ENCODE peak calls at places on chromosome 12, in nine cellular contexts. M, G, F, C, Y, N, S, J and U are unnamed samples.

GRCh38 chr12:30043151-30043550 is 259.4 kb upstream of the TMTC1 start:
- DNase-seq in M (no peak), S (no peak), F (no peak), N (no peak), Y (no peak), J (no peak), C (no peak), G (no peak), U (no peak)

GRCh38 chr12:67709367-67709954 is 60.9 kb downstream of the DYRK2 start:
- DNase-seq in J (no peak), S (no peak), C (no peak), F (no peak), G (no peak), Y (no peak), N (no peak), M (no peak), U (no peak)

GRCh38 chr12:114913871-114914801 is 230.2 kb upstream of the TBX3 start:
- DNase-seq in S (peak), G (no peak), J (no peak), N (no peak), F (no peak), M (peak), Y (peak), C (no peak), U (no peak)

GRCh38 chr12:42281844-42282243 is 43.8 kb upstream of the YAF2 start:
- DNase-seq in Y (no peak), C (no peak), F (no peak), G (no peak), S (no peak), M (no peak), J (no peak), N (no peak), U (no peak)

GRCh38 chr12:130132831-130133635 is 29.2 kb upstream of the FZD10 start:
- DNase-seq in M (no peak), J (no peak), G (no peak), F (no peak), C (no peak), N (no peak), Y (no peak), S (no peak), U (no peak)

GRCh38 chr12:121003650-121004049 is 12.6 kb downstream of the C12orf43 start:
- DNase-seq in S (no peak), N (peak), J (no peak), G (no peak), Y (no peak), M (no peak), F (peak), C (no peak), U (no peak)

GRCh38 chr12:22116376-22116775 is 70.4 kb downstream of the CMAS start:
- DNase-seq in M (no peak), C (no peak), F (no peak), G (no peak), N (no peak), Y (no peak), J (no peak), S (no peak), U (no peak)

GRCh38 chr12:12686472-12686871 is 9.5 kb downstream of the GPR19 start:
- DNase-seq in S (no peak), J (no peak), F (no peak), C (no peak), Y (peak), N (no peak), G (no peak), M (peak), U (no peak)

GRCh38 chr12:59570134-59570533 is 25.7 kb upstream of the SLC16A7 start:
- DNase-seq in Y (no peak), F (no peak), G (no peak), J (no peak), S (peak), N (peak), M (peak), C (no peak), U (no peak)

GRCh38 chr12:3930216-3930615 is 57.0 kb upstream of the PARP11 start:
- DNase-seq in M (no peak), N (no peak), S (no peak), G (no peak), Y (no peak), J (no peak), F (no peak), C (no peak), U (no peak)

GRCh38 chr12:104680070-104680469 is 223.3 kb downstream of the CHST11 start:
- DNase-seq in N (no peak), S (no peak), F (no peak), Y (no peak), C (no peak), G (no peak), J (no peak), M (peak), U (no peak)
- TF ChIP-seq CTCF in N (no peak), S (peak), F (no peak), Y (peak), C (no peak), G (no peak), J (no peak), M (peak), U (peak)

GRCh38 chr12:132166801-132167591 is 22.7 kb downstream of the NOC4L start:
- DNase-seq in M (no peak), S (no peak), J (no peak), F (no peak), C (no peak), N (no peak), G (no peak), Y (no peak), U (no peak)
- TF ChIP-seq CTCF in M (no peak), S (no peak), J (no peak), F (no peak), C (no peak), N (no peak), G (no peak), Y (no peak), U (no peak)

GRCh38 chr12:100128509-100128908 is 14.2 kb downstream of the BLTP3B start:
- DNase-seq in J (no peak), C (peak), G (peak), S (peak), M (peak), N (peak), Y (peak), F (peak), U (no peak)
- TF ChIP-seq CTCF in J (no peak), C (peak), G (no peak), S (peak), M (peak), N (no peak), Y (peak), F (peak), U (peak)

GRCh38 chr12:5889381-5890047 is 55.5 kb downstream of the ANO2 start:
- DNase-seq in C (no peak), G (no peak), Y (no peak), J (no peak), M (no peak), F (no peak), S (no peak), N (no peak), U (no peak)
- TF ChIP-seq CTCF in C (no peak), G (no peak), Y (no peak), J (no peak), M (no peak), F (no peak), S (no peak), N (no peak), U (peak)

GRCh38 chr12:26058308-26058707 is 66.5 kb downstream of the BHLHE41 start:
- DNase-seq in M (no peak), Y (no peak), J (no peak), F (no peak), C (no peak), G (no peak), N (no peak), S (peak), U (no peak)
- TF ChIP-seq CTCF in M (no peak), Y (peak), J (no peak), F (no peak), C (no peak), G (no peak), N (no peak), S (no peak), U (peak)

DNA sequence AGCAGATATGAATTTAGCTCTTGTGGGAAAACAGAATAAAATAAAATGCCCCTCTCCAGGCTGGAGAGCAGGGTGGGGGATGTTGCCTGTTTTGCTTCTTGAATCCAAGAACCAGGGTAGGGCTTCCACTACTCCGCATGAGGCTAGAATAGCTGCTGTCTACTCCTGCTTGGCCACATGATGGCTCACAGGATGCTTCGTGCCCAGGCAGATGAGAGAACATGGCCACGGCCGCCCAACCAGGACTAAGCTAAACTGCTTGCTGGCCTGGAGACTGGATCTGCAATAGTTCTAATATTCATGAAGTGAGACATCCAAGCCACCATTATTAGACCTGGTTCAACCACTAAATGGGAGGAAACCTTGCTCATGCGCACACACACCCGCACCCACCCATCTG is 122.2 kb upstream of the METAP2 start:
- DNase-seq in N (no peak), G (no peak), S (no peak), M (peak), J (no peak), Y (peak), C (no peak), F (no peak), U (no peak)
- TF ChIP-seq CTCF in N (no peak), G (no peak), S (no peak), M (peak), J (no peak), Y (peak), C (no peak), F (no peak), U (no peak)

GRCh38 chr12:124994435-124994975 is 1.1 kb downstream of the BRI3BP start:
- DNase-seq in S (no peak), N (peak), F (peak), M (peak), C (no peak), G (no peak), Y (no peak), J (peak), U (no peak)
- TF ChIP-seq CTCF in S (no peak), N (no peak), F (no peak), M (no peak), C (no peak), G (no peak), Y (no peak), J (no peak), U (no peak)